ENCODE peak calls at places on chromosomes 5 and 9, in seven cellular contexts. G is HFFc6, X is fibroblast of mammary gland, C is T-helper 17 cell, R is ovary, P is NCI-H774, A is AG09309. E is an unnamed sample.

GRCh38 chr9:1434082-1434481 is 383.9 kb downstream of the DMRT2 start:
- DNase-seq in G (no peak), X (no peak), C (no peak), R (no peak), P (no peak), A (no peak), E (no peak)

GRCh38 chr9:129513282-129513681 is 107.6 kb downstream of the C9orf50 start:
- DNase-seq in G (no peak), X (no peak), C (no peak), R (no peak), P (no peak), A (no peak), E (no peak)

GRCh38 chr9:134933076-134933659 is 15.5 kb upstream of the FCN1 start:
- DNase-seq in G (no peak), X (no peak), C (no peak), R (no peak), P (no peak), A (no peak), E (no peak)

GRCh38 chr9:123353984-123354591 is 1.9 kb upstream of the CRB2 start:
- DNase-seq in G (peak), X (peak), C (peak), R (peak), P (peak), A (no peak), E (peak)

GRCh38 chr5:74555991-74556390 is 84.5 kb downstream of the ENC1 start:
- DNase-seq in G (no peak), X (no peak), C (no peak), R (no peak), P (no peak), A (no peak), E (no peak)

GRCh38 chr9:134653259-134654009 is 11.8 kb downstream of the COL5A1 start:
- DNase-seq in G (no peak), X (no peak), C (no peak), R (no peak), P (no peak), A (no peak), E (no peak)

GRCh38 chr5:68193481-68194036 is 22.0 kb upstream of the PIK3R1 start:
- DNase-seq in G (no peak), X (peak), C (no peak), R (no peak), P (no peak), A (no peak), E (no peak)

GRCh38 chr9:23581936-23582335 is 244.1 kb downstream of the ELAVL2 start:
- DNase-seq in G (no peak), X (peak), C (no peak), R (no peak), P (no peak), A (no peak), E (no peak)

GRCh38 chr5:11363779-11364178 is 540.5 kb downstream of the CTNND2 start:
- DNase-seq in G (no peak), X (no peak), C (no peak), R (no peak), P (no peak), A (no peak), E (no peak)

GRCh38 chr5:178273665-178274541 is 41.3 kb upstream of the PHYKPL start:
- DNase-seq in G (no peak), X (no peak), C (no peak), R (no peak), P (no peak), A (no peak), E (peak)

GRCh38 chr5:67003906-67004729 is 192.5 kb downstream of the CD180 start:
- DNase-seq in G (peak), X (peak), C (peak), R (peak), P (peak), A (peak), E (peak)

GRCh38 chr9:137550241-137550621 is at the start of gene PNPLA7:
- DNase-seq in G (peak), X (peak), C (peak), R (peak), P (peak), A (no peak), E (peak)

GRCh38 chr5:39400711-39401385 is 23.9 kb downstream of the DAB2 start:
- DNase-seq in G (peak), X (no peak), C (no peak), R (no peak), P (no peak), A (no peak), E (no peak)

E was measured in left lung.